ENCODE peak calls at places on chromosome 14, in six cellular contexts. D is heart right ventricle, A is Panc1, X is lung, J is IMR-90, K is HCT116. C is an unnamed sample.

GRCh38 chr14:88504602-88505001 is 50.2 kb downstream of the PTPN21 start:
- DNase-seq in D (no peak), A (no peak), X (no peak), J (no peak), K (no peak), C (no peak)

GRCh38 chr14:68593806-68594536 is 198.9 kb downstream of the ZFP36L1 start:
- DNase-seq in D (no peak), A (no peak), X (no peak), J (peak), K (no peak), C (no peak)

GRCh38 chr14:54562334-54562733 is 4.6 kb upstream of the SAMD4A start:
- DNase-seq in D (no peak), A (no peak), X (no peak), J (peak), K (no peak), C (no peak)

GRCh38 chr14:55139696-55140509 is 10.9 kb downstream of the LGALS3 start:
- DNase-seq in D (no peak), A (no peak), X (no peak), J (no peak), K (no peak), C (no peak)

GRCh38 chr14:93543766-93544165 is 113.0 kb downstream of the UNC79 start:
- DNase-seq in D (no peak), A (no peak), X (no peak), J (peak), K (peak), C (no peak)

GRCh38 chr14:69632154-69632553 is 20.8 kb downstream of the SUSD6 start:
- DNase-seq in D (no peak), A (no peak), X (no peak), J (no peak), K (no peak), C (no peak)

GRCh38 chr14:20802341-20803084 is at the start of gene RNASE1:
- DNase-seq in D (peak), A (no peak), X (peak), J (no peak), K (no peak), C (peak)

GRCh38 chr14:94043756-94044475 is 17.8 kb downstream of the OTUB2 start:
- DNase-seq in D (no peak), A (no peak), X (no peak), J (no peak), K (no peak), C (no peak)

GRCh38 chr14:27672047-27672446 is 1074.2 kb upstream of the NOVA1 start:
- DNase-seq in D (no peak), A (no peak), X (no peak), J (no peak), K (no peak), C (no peak)

GRCh38 chr14:54532111-54533012 is 22.7 kb downstream of the CGRRF1 start:
- DNase-seq in D (no peak), A (no peak), X (no peak), J (no peak), K (no peak), C (no peak)

GRCh38 chr14:53947452-53948180 is 9.0 kb downstream of the BMP4 start:
- DNase-seq in D (no peak), A (no peak), X (no peak), J (peak), K (no peak), C (no peak)

GRCh38 chr14:74459289-74459946 is 33.4 kb upstream of the SYNDIG1L start:
- DNase-seq in D (no peak), A (no peak), X (no peak), J (peak), K (no peak), C (no peak)

GRCh38 chr14:66140213-66140918 is 345.8 kb upstream of the CCDC196 start:
- DNase-seq in D (no peak), A (no peak), X (no peak), J (no peak), K (no peak), C (no peak)

GRCh38 chr14:31556191-31556590 is 5.0 kb upstream of the NUBPL start:
- DNase-seq in D (no peak), A (no peak), X (no peak), J (no peak), K (no peak), C (no peak)

GRCh38 chr14:42911642-42912041 is 1305.0 kb downstream of the LRFN5 start:
- DNase-seq in D (no peak), A (no peak), X (no peak), J (peak), K (no peak), C (no peak)

GRCh38 chr14:94028450-94028826 is 2.3 kb downstream of the OTUB2 start:
- DNase-seq in D (no peak), A (peak), X (no peak), J (peak), K (peak), C (no peak)

GRCh38 chr14:106174206-106174605 is 647.8 kb downstream of the TMEM121 start:
- DNase-seq in D (no peak), A (no peak), X (no peak), J (no peak), K (no peak), C (no peak)

GRCh38 chr14:72643317-72643801 is 250.5 kb downstream of the DPF3 start:
- DNase-seq in D (peak), A (no peak), X (no peak), J (peak), K (no peak), C (no peak)

GRCh38 chr14:55130194-55130550 is 1.1 kb downstream of the LGALS3 start:
- DNase-seq in D (no peak), A (no peak), X (no peak), J (peak), K (no peak), C (no peak)

GRCh38 chr14:96105089-96105920 is 66.1 kb downstream of the C14orf132 start:
- DNase-seq in D (no peak), A (no peak), X (no peak), J (no peak), K (no peak), C (no peak)

GRCh38 chr14:95113476-95113875 is 43.9 kb downstream of the DICER1 start:
- DNase-seq in D (no peak), A (no peak), X (no peak), J (no peak), K (no peak), C (no peak)

GRCh38 chr14:61477845-61478438 is 156.6 kb downstream of the PRKCH start:
- DNase-seq in D (peak), A (no peak), X (peak), J (peak), K (peak), C (no peak)

GRCh38 chr14:103547455-103547940 is 15.0 kb downstream of the BAG5 start:
- DNase-seq in D (no peak), A (no peak), X (no peak), J (no peak), K (no peak), C (no peak)

GRCh38 chr14:54011001-54011400 is 54.4 kb upstream of the BMP4 start:
- DNase-seq in D (no peak), A (no peak), X (no peak), J (peak), K (no peak), C (no peak)

GRCh38 chr14:60658116-60658515 is 8.8 kb upstream of the SIX1 start:
- DNase-seq in D (no peak), A (no peak), X (no peak), J (no peak), K (no peak), C (no peak)

GRCh38 chr14:90791481-90791880 is 24.7 kb downstream of the TTC7B start:
- DNase-seq in D (no peak), A (no peak), X (no peak), J (no peak), K (no peak), C (no peak)

GRCh38 chr14:55084648-55085441 is 33.4 kb downstream of the MAPK1IP1L start:
- DNase-seq in D (no peak), A (no peak), X (no peak), J (no peak), K (no peak), C (no peak)

GRCh38 chr14:64200170-64200569 is 94.0 kb downstream of the ESR2 start:
- DNase-seq in D (peak), A (no peak), X (no peak), J (no peak), K (no peak), C (no peak)

GRCh38 chr14:99534863-99535262 is 53.7 kb downstream of the CCNK start:
- DNase-seq in D (peak), A (no peak), X (no peak), J (no peak), K (no peak), C (peak)

DNA sequence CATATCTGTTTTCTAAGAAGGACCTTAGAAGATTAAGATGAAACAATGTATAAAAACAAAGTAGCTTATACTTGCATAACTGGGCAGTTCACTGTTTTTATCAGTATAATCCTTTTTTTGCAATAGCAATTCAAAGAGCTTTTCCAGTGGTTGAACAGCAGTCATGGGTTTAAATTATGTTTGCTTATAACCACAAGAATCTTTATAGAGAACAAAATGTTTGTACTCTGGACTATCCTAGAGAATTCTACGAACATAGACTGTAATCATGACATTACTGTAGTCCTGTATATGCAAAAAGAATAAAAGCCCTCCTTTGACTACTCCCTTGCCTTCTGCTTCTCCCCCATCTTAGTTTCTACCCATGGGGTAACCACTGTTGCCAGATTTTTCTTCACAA is 5.7 kb downstream of the FAM177A1 start:
- DNase-seq in D (no peak), A (no peak), X (no peak), J (peak), K (no peak), C (no peak)
- H3K27ac ChIP-seq in D (peak), A (no peak), X (no peak), J (no peak), K (no peak), C (no peak)

GRCh38 chr14:39381366-39381765 is 50.9 kb downstream of the FBXO33 start:
- DNase-seq in D (no peak), A (no peak), X (no peak), J (no peak), K (no peak), C (no peak)

GRCh38 chr14:39374846-39375245 is 57.4 kb downstream of the FBXO33 start:
- DNase-seq in D (no peak), A (no peak), X (no peak), J (peak), K (no peak), C (no peak)

GRCh38 chr14:39372656-39373055 is 59.6 kb downstream of the FBXO33 start:
- DNase-seq in D (no peak), A (no peak), X (no peak), J (peak), K (no peak), C (no peak)

GRCh38 chr14:39382463-39382862 is 49.8 kb downstream of the FBXO33 start:
- DNase-seq in D (no peak), A (no peak), X (no peak), J (no peak), K (no peak), C (no peak)

GRCh38 chr14:39376671-39377403 is 55.4 kb downstream of the FBXO33 start:
- DNase-seq in D (no peak), A (no peak), X (no peak), J (peak), K (peak), C (no peak)
- H3K27ac ChIP-seq in D (peak), A (peak), X (peak), J (peak), K (peak), C (no peak)

DNA sequence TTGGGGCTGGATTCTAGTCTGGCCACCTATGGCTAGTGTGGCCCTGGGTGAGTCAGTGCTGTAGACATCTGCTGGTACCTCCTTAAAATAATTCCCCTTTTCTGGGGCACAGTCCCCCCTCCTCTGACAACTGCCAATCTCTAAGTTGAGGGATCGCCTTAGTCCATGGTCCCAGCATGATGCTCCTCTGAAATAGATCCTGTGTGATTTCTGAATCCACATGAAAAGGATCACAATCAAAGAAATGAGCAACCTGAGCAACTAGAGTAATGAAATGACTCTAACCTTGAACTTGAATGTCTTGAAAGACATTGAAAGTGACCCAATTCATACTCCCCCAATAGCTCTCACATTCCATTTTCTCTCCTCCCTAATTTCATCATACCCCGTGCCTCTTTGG is 332.5 kb downstream of the VRK1 start:
- DNase-seq in D (no peak), A (no peak), X (no peak), J (no peak), K (no peak), C (no peak)
- H3K27ac ChIP-seq in D (no peak), A (no peak), X (no peak), J (no peak), K (no peak), C (no peak)

GRCh38 chr14:104743461-104744380 is 9.2 kb upstream of the SIVA1 start:
- DNase-seq in D (no peak), A (no peak), X (no peak), J (peak), K (no peak), C (no peak)
- H3K27ac ChIP-seq in D (no peak), A (no peak), X (no peak), J (peak), K (no peak), C (no peak)

DNA sequence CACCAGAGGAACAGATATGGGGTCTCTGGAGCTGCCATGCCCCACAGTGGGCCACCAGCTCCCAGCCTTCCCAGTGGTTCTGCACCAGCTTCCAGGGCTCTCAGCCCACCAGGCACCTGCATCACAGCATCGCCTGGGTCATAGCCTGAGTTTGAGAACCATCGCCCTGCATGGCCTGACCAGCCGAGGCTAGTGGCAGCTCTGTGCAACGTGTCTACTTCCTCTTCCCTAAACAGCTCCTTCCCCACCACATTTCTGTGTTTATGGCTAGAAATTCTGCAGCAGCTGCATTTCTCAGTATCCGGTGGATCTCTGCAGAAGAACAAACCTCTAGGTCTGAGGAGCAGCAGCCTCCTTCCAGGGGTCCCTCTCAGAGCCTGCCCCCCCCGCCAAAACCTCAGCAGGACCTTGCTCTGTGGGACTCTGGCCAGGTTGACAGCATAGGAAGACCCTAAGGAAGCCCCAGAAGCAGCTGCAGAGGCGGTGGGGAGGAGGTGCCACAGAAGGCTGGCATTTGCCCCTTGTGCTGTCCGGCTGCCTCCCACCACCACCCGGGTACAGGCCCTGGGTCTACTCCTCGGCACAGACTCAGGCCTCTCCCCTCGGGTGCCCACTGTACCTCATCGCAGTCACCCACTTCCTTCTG is 47.7 kb downstream of the PSMA6 start:
- DNase-seq in D (no peak), A (no peak), X (no peak), J (no peak), K (no peak), C (no peak)
- H3K27ac ChIP-seq in D (peak), A (peak), X (no peak), J (no peak), K (no peak), C (peak)

C was measured in caudate nucleus.